ENCODE peak calls at places on chromosomes 16 and 17, in four cellular contexts. V, O, D and N are unnamed samples.
A peak's percentile ranks its signal among the peaks of the same experiment; 100 is the strongest.

GRCh38 chr17:12745481-12745880 is 43.8 kb upstream of the ARHGAP44 start:
- DNase-seq in V (no peak), O (no peak), D (no peak), N (no peak)

GRCh38 chr16:23248261-23249194 is 53.6 kb upstream of the SCNN1B start:
- DNase-seq in D (no peak), V (no peak), O (no peak), N (no peak)

GRCh38 chr17:47741793-47742145 is 8.7 kb downstream of the TBX21 start:
- DNase-seq in V (no peak), D (no peak), O (no peak), N (no peak)

GRCh38 chr17:50052822-50053653 is 2.9 kb upstream of the ITGA3 start:
- DNase-seq in D (no peak), O (peak; percentile 76), V (no peak), N (peak; percentile 47)

GRCh38 chr17:4537451-4538235 is 17.5 kb downstream of the MYBBP1A start:
- DNase-seq in V (no peak), O (no peak), D (no peak), N (peak; percentile 41)

GRCh38 chr16:86078121-86078600 is 179.2 kb downstream of the IRF8 start:
- DNase-seq in V (no peak), O (peak; percentile 74), D (peak; percentile 39), N (no peak)

GRCh38 chr16:83603981-83604570 is 203.7 kb upstream of the HSBP1 start:
- DNase-seq in V (no peak), O (no peak), D (no peak), N (no peak)

GRCh38 chr17:22303865-22304264 is 611.5 kb downstream of the KCNJ18 start:
- DNase-seq in O (no peak), V (no peak), D (no peak), N (no peak)

GRCh38 chr17:47267354-47267828 is 13.8 kb downstream of the ITGB3 start:
- DNase-seq in O (no peak), D (no peak), V (no peak), N (no peak)

GRCh38 chr17:1150863-1151685 is 28.7 kb downstream of the ABR start:
- DNase-seq in V (no peak), D (no peak), O (no peak), N (no peak)

GRCh38 chr17:57264776-57265175 is 8.5 kb downstream of the MSI2 start:
- DNase-seq in V (no peak), O (no peak), D (no peak), N (no peak)

GRCh38 chr17:81068411-81068810 is 33.5 kb downstream of the BAIAP2 start:
- DNase-seq in D (no peak), O (no peak), V (no peak), N (no peak)
- H3K4me1 ChIP-seq in D (peaks cover 39% of the 10 kb centered on the region), O (no peaks in the 10 kb centered on the region), V (peaks cover 28% of the 10 kb centered on the region), N (peaks cover 33% of the 10 kb centered on the region)

DNA sequence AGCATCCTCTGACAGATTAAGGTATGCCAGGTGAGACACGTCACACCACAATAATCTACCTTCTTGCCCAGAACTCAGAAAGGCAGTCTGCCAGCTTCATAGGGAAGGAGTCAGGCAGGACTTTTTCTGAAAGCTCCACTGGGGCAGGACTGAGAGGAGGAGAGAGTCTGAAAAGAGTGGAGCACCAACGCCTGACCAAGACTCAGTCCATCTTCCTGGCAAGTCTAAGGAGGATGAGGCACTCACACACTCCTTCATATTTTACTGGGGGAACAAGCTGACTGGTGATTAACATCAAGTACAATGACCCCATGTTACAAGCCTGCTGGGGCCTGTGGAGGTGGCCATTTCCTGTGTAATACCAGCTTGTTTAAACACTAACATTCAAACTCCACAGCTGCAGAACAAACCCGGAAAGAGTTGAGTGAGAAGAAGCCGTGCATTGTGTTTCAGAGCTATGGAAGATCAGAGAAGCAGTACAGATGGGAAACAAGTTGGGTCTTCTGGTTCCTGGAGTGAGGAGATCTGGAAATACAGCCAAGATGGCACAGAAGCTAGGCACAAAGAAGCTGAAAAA is 122.4 kb downstream of the HIC1 start:
- DNase-seq in D (no peak), O (no peak), V (no peak), N (no peak)
- H3K27ac ChIP-seq in D (peak overlapping the region; percentile 85), O (no peak overlapping the region), V (no peak overlapping the region), N (peak overlapping the region; percentile 85)

DNA sequence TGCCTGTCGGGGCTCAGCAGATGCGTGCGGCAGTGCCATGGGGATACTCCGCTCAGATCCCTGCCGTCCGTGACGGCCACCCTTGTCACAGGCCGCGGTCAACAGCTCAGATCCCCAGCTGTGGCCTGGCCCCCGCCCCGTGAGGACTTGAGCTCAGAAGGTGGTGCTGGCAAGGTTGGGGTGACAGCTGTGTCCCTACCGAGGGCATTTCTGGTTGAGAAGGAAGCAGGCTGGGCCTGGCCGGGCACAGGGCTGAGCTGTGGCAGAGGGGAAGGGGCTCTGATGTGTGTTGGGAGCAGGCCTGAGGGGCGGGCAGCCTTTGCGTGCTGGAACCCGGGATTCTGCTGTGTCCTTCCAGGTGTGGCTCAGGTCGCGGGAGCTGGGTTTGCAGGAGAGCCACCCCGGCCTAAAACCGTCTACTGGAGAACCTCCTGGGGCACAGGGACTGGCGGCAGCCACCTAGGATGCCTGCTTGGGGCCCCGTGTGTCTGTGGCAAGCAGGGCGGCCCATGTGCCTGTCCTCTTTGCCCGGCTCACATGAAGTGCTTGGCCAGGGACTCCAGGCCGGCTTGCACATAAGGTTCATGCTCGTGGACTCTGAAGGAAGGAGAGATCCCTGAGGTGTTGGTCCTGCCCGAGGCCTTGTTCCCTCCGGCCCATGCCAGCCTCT is 5.1 kb downstream of the UBE2I start:
- DNase-seq in O (no peak), V (no peak), D (no peak), N (no peak)
- H3K4me3 ChIP-seq in O (no peak overlapping the region), V (no peak overlapping the region), D (no peak overlapping the region), N (no peak overlapping the region)

GRCh38 chr16:11358531-11358930 is 13.3 kb downstream of the RMI2 start:
- DNase-seq in D (no peak), O (no peak), V (no peak), N (no peak)

GRCh38 chr16:11355862-11356261 is 10.6 kb downstream of the RMI2 start:
- DNase-seq in O (no peak), V (no peak), D (no peak), N (no peak)

GRCh38 chr16:11354407-11354732 is 9.1 kb downstream of the RMI2 start:
- DNase-seq in D (no peak), V (no peak), O (no peak), N (no peak)

GRCh38 chr16:11354733-11355574 is 9.7 kb downstream of the RMI2 start:
- DNase-seq in D (peak; percentile 28), V (no peak), O (no peak), N (no peak)

DNA sequence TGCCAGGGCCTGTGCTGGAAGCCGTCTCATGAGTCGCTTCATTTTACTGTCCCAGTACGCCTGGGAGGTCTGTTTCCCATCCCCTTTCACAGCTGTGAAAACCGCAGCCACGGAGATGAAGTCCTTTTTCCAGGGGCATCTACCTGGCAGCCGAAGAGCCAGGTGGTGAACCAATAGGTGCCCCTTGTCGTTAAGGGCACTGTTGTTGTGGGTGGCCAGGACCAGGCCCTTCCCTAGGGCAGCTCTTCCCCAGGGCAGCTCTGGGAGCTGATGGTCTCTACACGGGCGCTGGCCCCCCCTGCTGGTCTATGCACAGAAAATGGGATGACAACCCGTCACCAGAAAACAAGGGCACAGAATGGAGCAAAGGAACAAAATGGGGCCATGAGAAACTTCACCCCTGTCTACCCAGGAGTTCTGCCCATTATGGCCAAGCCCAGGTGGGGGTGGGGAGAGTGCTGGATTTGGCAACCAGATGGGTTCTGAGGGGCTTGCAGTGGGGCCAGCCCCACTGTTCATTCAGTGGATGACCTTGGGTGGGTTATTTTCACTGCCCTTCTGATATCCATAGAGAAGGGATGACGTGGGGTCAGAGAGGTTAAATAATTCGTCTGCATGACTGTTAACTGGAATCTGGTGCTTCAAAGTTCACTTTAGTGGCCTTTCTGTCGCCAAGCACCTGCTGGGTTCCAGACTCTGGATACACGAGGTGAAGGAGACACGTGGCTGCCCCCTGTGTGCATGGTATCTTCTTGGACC is 11.5 kb downstream of the RMI2 start:
- DNase-seq in D (peak; percentile 81), V (peak; percentile 51), O (peak; percentile 87), N (peak; percentile 62)
- H3K4me1 ChIP-seq in D (no peaks in the 10 kb centered on the region), V (peaks cover 7% of the 10 kb centered on the region), O (peaks cover 4% of the 10 kb centered on the region), N (peaks cover 68% of the 10 kb centered on the region)

DNA sequence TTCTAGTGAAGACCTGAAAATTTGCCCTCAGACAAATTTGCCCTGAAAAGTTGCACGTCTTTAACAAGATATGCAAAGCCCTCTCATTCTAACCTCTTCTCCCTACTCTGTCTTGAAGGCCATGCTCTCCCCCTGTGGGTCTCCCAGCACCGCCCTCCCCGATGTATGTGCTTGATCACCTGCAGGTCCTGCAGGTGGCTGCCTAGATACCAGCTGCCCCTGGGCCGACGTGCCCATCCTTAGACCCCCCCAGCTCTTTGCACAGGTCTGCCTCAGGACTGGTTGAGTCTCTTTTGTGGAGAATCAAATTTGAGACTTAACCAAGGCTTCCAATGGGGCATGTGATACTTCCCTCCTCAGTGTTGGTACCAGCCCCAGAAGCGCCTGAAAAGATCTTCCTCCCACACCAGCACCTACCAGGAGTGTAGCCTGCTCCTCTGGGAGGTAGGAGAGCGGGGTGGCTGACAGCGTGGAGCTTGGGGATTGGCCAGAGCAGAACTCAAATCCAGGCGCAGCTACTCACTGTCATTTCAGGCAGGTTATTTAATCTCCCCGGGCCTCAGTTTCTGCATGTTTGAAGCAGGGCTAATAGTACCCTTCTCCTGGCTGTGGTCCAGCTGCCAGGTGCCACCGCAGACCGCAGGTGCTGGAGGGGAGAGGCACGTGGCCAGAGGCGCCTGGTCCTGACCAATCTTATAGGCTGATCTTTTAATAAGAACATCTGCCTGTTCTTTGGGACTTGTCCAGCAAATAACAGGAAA is 4.5 kb upstream of the MRPL38 start:
- DNase-seq in O (no peak), D (no peak), V (no peak), N (no peak)
- H3K27ac ChIP-seq in O (no peak overlapping the region), D (no peak overlapping the region), V (no peak overlapping the region), N (no peak overlapping the region)

DNA sequence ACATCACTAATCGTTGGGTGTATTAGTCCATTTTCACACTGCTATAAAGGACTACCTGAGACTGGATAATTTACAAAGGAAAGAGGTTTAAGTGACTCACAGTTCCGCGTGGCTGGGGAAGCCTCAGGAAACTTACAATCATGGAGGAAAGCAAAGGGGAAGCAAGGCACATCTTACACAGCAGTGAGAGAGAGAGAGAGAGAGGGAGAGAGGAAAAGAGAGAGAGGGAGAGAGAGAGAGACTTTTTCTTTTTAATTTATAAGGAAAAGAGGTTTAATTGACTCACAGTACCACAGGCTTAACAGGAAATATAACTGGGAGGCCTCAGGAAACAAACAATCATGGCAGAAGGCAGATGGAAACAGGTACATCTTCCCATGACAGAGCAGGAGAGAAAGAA is 41.7 kb downstream of the CNGB1 start:
- DNase-seq in D (no peak), O (no peak), V (no peak), N (no peak)
- H3K4me3 ChIP-seq in D (no peak overlapping the region), O (no peak overlapping the region), V (no peak overlapping the region), N (no peak overlapping the region)

DNA sequence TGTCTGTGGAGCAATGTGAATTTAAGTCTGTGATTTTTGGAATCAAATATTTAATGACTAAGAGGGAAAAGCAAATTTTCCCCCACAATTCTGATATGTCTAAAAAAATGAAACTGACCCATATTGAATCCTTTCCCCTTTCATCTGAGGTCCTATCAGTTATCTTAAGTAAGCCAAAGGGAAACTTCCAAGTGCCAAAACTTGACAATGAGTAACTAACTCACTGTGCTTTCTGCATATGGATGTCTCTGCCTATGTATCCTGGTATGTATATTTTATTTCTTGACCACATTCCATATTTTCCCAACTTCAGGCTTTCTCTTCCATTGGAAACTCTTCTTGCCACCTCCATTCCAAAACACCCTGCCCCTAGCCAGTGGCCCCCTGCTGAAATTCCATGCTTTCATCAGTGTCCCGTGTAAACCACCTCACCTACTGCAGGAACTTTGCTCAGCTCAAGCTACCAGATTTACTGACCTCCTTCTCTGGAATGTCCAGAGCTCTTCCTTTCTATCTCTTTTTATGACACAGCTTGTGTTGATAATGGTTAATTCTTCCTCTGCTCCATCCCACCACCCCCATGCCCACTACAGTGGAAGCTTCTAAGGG is 59.0 kb downstream of the TOX3 start:
- DNase-seq in O (no peak), D (no peak), V (no peak), N (no peak)
- H3K4me1 ChIP-seq in O (no peaks in the 10 kb centered on the region), D (peaks cover 14% of the 10 kb centered on the region), V (peaks cover 5% of the 10 kb centered on the region), N (no peaks in the 10 kb centered on the region)

GRCh38 chr16:77077523-77077922 is 113.5 kb upstream of the MON1B start:
- DNase-seq in O (no peak), D (no peak), V (no peak), N (no peak)
- H3K27ac ChIP-seq in O (no peak overlapping the region), D (no peak overlapping the region), V (no peak overlapping the region), N (peak overlapping the region; percentile 16)